ENCODE peak calls at places on chromosomes 2 and 18, in seven cellular contexts. One of them, this sample, is unnamed.

GRCh38 chr2:26534098-26534864 is 56.4 kb upstream of the OTOF start:
- DNase-seq in IMR-90: no peak
- DNase-seq in kidney tubule cell: no peak
- DNase-seq in T1000: no peak
- DNase-seq in MCF 10A: no peak
- DNase-seq in HEK293T: no peak
- DNase-seq in upper lobe of right lung: peak; percentile 25
- DNase-seq in this sample: no peak

GRCh38 chr18:63078471-63078870 is 241.1 kb downstream of the BCL2 start:
- DNase-seq in MCF 10A: no peak
- DNase-seq in kidney tubule cell: no peak
- DNase-seq in HEK293T: no peak
- DNase-seq in upper lobe of right lung: no peak
- DNase-seq in IMR-90: no peak
- DNase-seq in T1000: no peak
- DNase-seq in this sample: no peak

GRCh38 chr2:146135245-146135644 is 1615.3 kb upstream of the ZEB2 start:
- DNase-seq in kidney tubule cell: no peak
- DNase-seq in upper lobe of right lung: no peak
- DNase-seq in MCF 10A: no peak
- DNase-seq in IMR-90: no peak
- DNase-seq in HEK293T: no peak
- DNase-seq in T1000: no peak
- DNase-seq in this sample: no peak

GRCh38 chr2:33168425-33168824 is 221.7 kb downstream of the LTBP1 start:
- DNase-seq in IMR-90: no peak
- DNase-seq in kidney tubule cell: no peak
- DNase-seq in HEK293T: no peak
- DNase-seq in T1000: no peak
- DNase-seq in upper lobe of right lung: no peak
- DNase-seq in MCF 10A: no peak
- DNase-seq in this sample: no peak

GRCh38 chr2:225584821-225585220 is 185.3 kb downstream of the NYAP2 start:
- DNase-seq in T1000: no peak
- DNase-seq in HEK293T: no peak
- DNase-seq in upper lobe of right lung: no peak
- DNase-seq in kidney tubule cell: no peak
- DNase-seq in IMR-90: no peak
- DNase-seq in MCF 10A: no peak
- DNase-seq in this sample: no peak

GRCh38 chr2:8193686-8194615 is 487.9 kb upstream of the ID2 start:
- DNase-seq in kidney tubule cell: no peak
- DNase-seq in HEK293T: no peak
- DNase-seq in MCF 10A: no peak
- DNase-seq in IMR-90: no peak
- DNase-seq in T1000: no peak
- DNase-seq in upper lobe of right lung: no peak
- DNase-seq in this sample: no peak

GRCh38 chr2:216849987-216850386 is 9.9 kb downstream of the TNP1 start:
- DNase-seq in upper lobe of right lung: no peak
- DNase-seq in MCF 10A: peak; percentile 90
- DNase-seq in kidney tubule cell: peak; percentile 43
- DNase-seq in T1000: no peak
- DNase-seq in HEK293T: no peak
- DNase-seq in IMR-90: no peak
- DNase-seq in this sample: no peak

GRCh38 chr18:52781113-52781512 is 441.1 kb downstream of the DCC start:
- DNase-seq in T1000: no peak
- DNase-seq in IMR-90: no peak
- DNase-seq in MCF 10A: no peak
- DNase-seq in upper lobe of right lung: no peak
- DNase-seq in kidney tubule cell: no peak
- DNase-seq in HEK293T: no peak
- DNase-seq in this sample: no peak

GRCh38 chr18:2351126-2351850 is 220.0 kb downstream of the METTL4 start:
- DNase-seq in T1000: no peak
- DNase-seq in upper lobe of right lung: no peak
- DNase-seq in HEK293T: no peak
- DNase-seq in kidney tubule cell: no peak
- DNase-seq in MCF 10A: no peak
- DNase-seq in IMR-90: no peak
- DNase-seq in this sample: no peak

GRCh38 chr2:76613330-76613729 is 902.6 kb upstream of the GCFC2 start:
- DNase-seq in T1000: no peak
- DNase-seq in IMR-90: no peak
- DNase-seq in MCF 10A: no peak
- DNase-seq in HEK293T: no peak
- DNase-seq in kidney tubule cell: no peak
- DNase-seq in upper lobe of right lung: no peak
- DNase-seq in this sample: no peak

GRCh38 chr2:235494716-235495372 is 1.0 kb downstream of the AGAP1 start:
- DNase-seq in MCF 10A: peak; percentile 40
- DNase-seq in HEK293T: no peak
- DNase-seq in T1000: no peak
- DNase-seq in upper lobe of right lung: peak; percentile 80
- DNase-seq in IMR-90: peak; percentile 48
- DNase-seq in kidney tubule cell: peak; percentile 54
- DNase-seq in this sample: peak; percentile 39

GRCh38 chr2:26182441-26182840 is 9.6 kb downstream of the GAREM2 start:
- DNase-seq in IMR-90: no peak
- DNase-seq in MCF 10A: no peak
- DNase-seq in kidney tubule cell: no peak
- DNase-seq in HEK293T: no peak
- DNase-seq in upper lobe of right lung: no peak
- DNase-seq in T1000: no peak
- DNase-seq in this sample: no peak

GRCh38 chr2:171855401-171855800 is 38.6 kb downstream of the SLC25A12 start:
- DNase-seq in T1000: no peak
- DNase-seq in MCF 10A: no peak
- DNase-seq in kidney tubule cell: no peak
- DNase-seq in IMR-90: peak; percentile 20
- DNase-seq in upper lobe of right lung: no peak
- DNase-seq in HEK293T: no peak
- DNase-seq in this sample: no peak

GRCh38 chr2:49770919-49771318 is 616.6 kb upstream of the FSHR start:
- DNase-seq in kidney tubule cell: peak; percentile 60
- DNase-seq in upper lobe of right lung: no peak
- DNase-seq in IMR-90: no peak
- DNase-seq in T1000: no peak
- DNase-seq in HEK293T: peak; percentile 8
- DNase-seq in MCF 10A: peak; percentile 65
- DNase-seq in this sample: peak; percentile 23

GRCh38 chr2:236085211-236085610 is 83.0 kb downstream of the GBX2 start:
- DNase-seq in MCF 10A: no peak
- DNase-seq in HEK293T: no peak
- DNase-seq in IMR-90: no peak
- DNase-seq in T1000: no peak
- DNase-seq in kidney tubule cell: no peak
- DNase-seq in upper lobe of right lung: no peak
- DNase-seq in this sample: no peak

GRCh38 chr2:20091305-20091991 is 40.0 kb upstream of the LAPTM4A start:
- DNase-seq in HEK293T: no peak
- DNase-seq in kidney tubule cell: peak; percentile 95
- DNase-seq in IMR-90: peak; percentile 97
- DNase-seq in MCF 10A: peak; percentile 71
- DNase-seq in T1000: peak; percentile 75
- DNase-seq in upper lobe of right lung: no peak
- DNase-seq in this sample: no peak

GRCh38 chr2:70944291-70944690 is 8.6 kb downstream of the ATP6V1B1 start:
- DNase-seq in MCF 10A: no peak
- DNase-seq in HEK293T: no peak
- DNase-seq in upper lobe of right lung: peak; percentile 36
- DNase-seq in kidney tubule cell: no peak
- DNase-seq in IMR-90: no peak
- DNase-seq in T1000: no peak
- DNase-seq in this sample: no peak

GRCh38 chr2:28399946-28400345 is 7.3 kb downstream of the FOSL2 start:
- DNase-seq in kidney tubule cell: peak; percentile 31
- DNase-seq in T1000: no peak
- DNase-seq in upper lobe of right lung: no peak
- DNase-seq in MCF 10A: no peak
- DNase-seq in HEK293T: no peak
- DNase-seq in IMR-90: no peak
- DNase-seq in this sample: no peak

GRCh38 chr2:172148246-172148645 is 45.5 kb upstream of the DLX2 start:
- DNase-seq in upper lobe of right lung: no peak
- DNase-seq in T1000: peak; percentile 65
- DNase-seq in IMR-90: no peak
- DNase-seq in MCF 10A: peak; percentile 32
- DNase-seq in HEK293T: no peak
- DNase-seq in kidney tubule cell: peak; percentile 60
- DNase-seq in this sample: no peak

GRCh38 chr18:63178526-63178880 is 141.1 kb downstream of the BCL2 start:
- DNase-seq in MCF 10A: peak; percentile 1
- DNase-seq in T1000: no peak
- DNase-seq in upper lobe of right lung: no peak
- DNase-seq in IMR-90: no peak
- DNase-seq in HEK293T: no peak
- DNase-seq in kidney tubule cell: no peak
- DNase-seq in this sample: no peak

GRCh38 chr2:145158051-145158586 is 638.2 kb upstream of the ZEB2 start:
- DNase-seq in upper lobe of right lung: peak; percentile 57
- DNase-seq in IMR-90: peak; percentile 95
- DNase-seq in MCF 10A: peak; percentile 89
- DNase-seq in T1000: no peak
- DNase-seq in HEK293T: no peak
- DNase-seq in kidney tubule cell: no peak
- DNase-seq in this sample: no peak

This sample was measured in Caco-2.